ENCODE peak calls at places on chromosome 5, in ten cellular contexts. V, T, Z, X, Y, P, D, C, J and W are unnamed samples.

GRCh38 chr5:4089087-4089486 is 493.5 kb downstream of the IRX1 start:
- DNase-seq in V (no peak), T (no peak), Z (no peak), X (no peak), Y (no peak), P (no peak), D (no peak), C (no peak), J (no peak), W (no peak)

GRCh38 chr5:127092690-127093089 is 19.4 kb upstream of the C5orf63 start:
- DNase-seq in V (no peak), T (no peak), Z (no peak), X (peak), Y (no peak), P (no peak), D (no peak), C (no peak), J (no peak), W (no peak)

GRCh38 chr5:173473293-173473692 is 143.2 kb downstream of the BOD1 start:
- DNase-seq in V (no peak), T (no peak), Z (no peak), X (no peak), Y (no peak), P (no peak), D (no peak), C (no peak), J (no peak), W (no peak)

GRCh38 chr5:138508958-138509357 is 34.1 kb downstream of the ETF1 start:
- DNase-seq in V (no peak), T (no peak), Z (no peak), X (peak), Y (no peak), P (no peak), D (no peak), C (no peak), J (no peak), W (no peak)

GRCh38 chr5:41250351-41250987 is 37.1 kb upstream of the C6 start:
- DNase-seq in V (no peak), T (no peak), Z (no peak), X (no peak), Y (no peak), P (no peak), D (no peak), C (no peak), J (no peak), W (no peak)

GRCh38 chr5:132056610-132057497 is 3.6 kb upstream of the IL3 start:
- DNase-seq in V (no peak), T (no peak), Z (no peak), X (no peak), Y (no peak), P (no peak), D (no peak), C (no peak), J (no peak), W (no peak)

GRCh38 chr5:93593476-93594060 is 10.5 kb downstream of the NR2F1 start:
- DNase-seq in V (no peak), T (no peak), Z (no peak), X (no peak), Y (no peak), P (no peak), D (no peak), C (no peak), J (peak), W (no peak)

GRCh38 chr5:9348296-9348996 is 197.4 kb downstream of the SEMA5A start:
- DNase-seq in V (no peak), T (no peak), Z (no peak), X (peak), Y (no peak), P (no peak), D (no peak), C (no peak), J (peak), W (no peak)

GRCh38 chr5:135085133-135085935 is 51.3 kb upstream of the PITX1 start:
- DNase-seq in V (no peak), T (no peak), Z (no peak), X (peak), Y (no peak), P (no peak), D (no peak), C (no peak), J (no peak), W (no peak)

GRCh38 chr5:57232293-57233033 is 58.6 kb downstream of the GPBP1 start:
- DNase-seq in V (no peak), T (no peak), Z (no peak), X (no peak), Y (no peak), P (no peak), D (no peak), C (no peak), J (no peak), W (no peak)

GRCh38 chr5:145244251-145244650 is 590.9 kb downstream of the PRELID2 start:
- DNase-seq in V (no peak), T (no peak), Z (no peak), X (no peak), Y (no peak), P (no peak), D (no peak), C (no peak), J (no peak), W (no peak)

GRCh38 chr5:178238711-178239592 is 6.3 kb upstream of the PHYKPL start:
- DNase-seq in V (no peak), T (no peak), Z (no peak), X (no peak), Y (no peak), P (no peak), D (no peak), C (no peak), J (no peak), W (no peak)

GRCh38 chr5:159179556-159180305 is 29.6 kb downstream of the RNF145 start:
- DNase-seq in V (no peak), T (no peak), Z (no peak), X (no peak), Y (no peak), P (no peak), D (no peak), C (no peak), J (no peak), W (no peak)

GRCh38 chr5:176788931-176789872 is 21.2 kb upstream of the UNC5A start:
- DNase-seq in V (no peak), T (no peak), Z (no peak), X (no peak), Y (no peak), P (no peak), D (no peak), C (no peak), J (no peak), W (no peak)

GRCh38 chr5:158569534-158569933 is 530.2 kb downstream of the EBF1 start:
- DNase-seq in V (no peak), T (no peak), Z (no peak), X (no peak), Y (no peak), P (no peak), D (no peak), C (no peak), J (no peak), W (no peak)

GRCh38 chr5:130795037-130795436 is 370.0 kb downstream of the HINT1 start:
- DNase-seq in V (no peak), T (no peak), Z (no peak), X (no peak), Y (no peak), P (no peak), D (no peak), C (no peak), J (no peak), W (no peak)

GRCh38 chr5:101390317-101390908 is 487.3 kb upstream of the ST8SIA4 start:
- DNase-seq in V (no peak), T (no peak), Z (no peak), X (peak), Y (no peak), P (no peak), D (peak), C (no peak), J (peak), W (peak)

GRCh38 chr5:9056046-9056445 is 489.8 kb downstream of the SEMA5A start:
- DNase-seq in V (peak), T (no peak), Z (no peak), X (no peak), Y (no peak), P (no peak), D (no peak), C (no peak), J (no peak), W (no peak)

GRCh38 chr5:1655496-1656270 is 131.9 kb upstream of the LPCAT1 start:
- DNase-seq in V (no peak), T (no peak), Z (no peak), X (no peak), Y (no peak), P (no peak), D (no peak), C (no peak), J (no peak), W (no peak)

GRCh38 chr5:140549237-140550144 is 2.0 kb downstream of the EIF4EBP3 start:
- DNase-seq in V (no peak), T (no peak), Z (no peak), X (peak), Y (no peak), P (no peak), D (no peak), C (no peak), J (no peak), W (peak)

GRCh38 chr5:91293131-91293530 is 90.0 kb downstream of the ARRDC3 start:
- DNase-seq in V (no peak), T (no peak), Z (no peak), X (no peak), Y (no peak), P (no peak), D (no peak), C (no peak), J (peak), W (peak)

GRCh38 chr5:53463909-53464621 is 16.4 kb upstream of the FST start:
- DNase-seq in V (no peak), T (no peak), Z (no peak), X (peak), Y (no peak), P (no peak), D (no peak), C (no peak), J (no peak), W (no peak)

GRCh38 chr5:171999877-172000276 is 6.6 kb downstream of the FBXW11 start:
- DNase-seq in V (no peak), T (no peak), Z (no peak), X (no peak), Y (no peak), P (no peak), D (no peak), C (no peak), J (peak), W (no peak)

GRCh38 chr5:65663804-65664521 is 39.1 kb downstream of the SHLD3 start:
- DNase-seq in V (no peak), T (no peak), Z (no peak), X (peak), Y (no peak), P (no peak), D (no peak), C (no peak), J (peak), W (no peak)

GRCh38 chr5:163846512-163846911 is 341.1 kb downstream of the MAT2B start:
- DNase-seq in V (no peak), T (no peak), Z (no peak), X (no peak), Y (no peak), P (no peak), D (no peak), C (no peak), J (no peak), W (no peak)

GRCh38 chr5:36724429-36725332 is 118.3 kb downstream of the SLC1A3 start:
- DNase-seq in V (no peak), T (no peak), Z (no peak), X (no peak), Y (peak), P (peak), D (no peak), C (no peak), J (no peak), W (no peak)

GRCh38 chr5:148607406-148607805 is 46.9 kb downstream of the HTR4 start:
- DNase-seq in V (no peak), T (no peak), Z (no peak), X (no peak), Y (no peak), P (no peak), D (no peak), C (no peak), J (no peak), W (no peak)

GRCh38 chr5:14464661-14465060 is 116.9 kb upstream of the OTULINL start:
- DNase-seq in V (peak), T (no peak), Z (no peak), X (no peak), Y (no peak), P (no peak), D (no peak), C (no peak), J (no peak), W (no peak)

GRCh38 chr5:77963795-77964194 is 187.7 kb upstream of the TBCA start:
- DNase-seq in V (no peak), T (no peak), Z (no peak), X (no peak), Y (no peak), P (no peak), D (no peak), C (no peak), J (no peak), W (no peak)

GRCh38 chr5:3598236-3598635 is 2.6 kb downstream of the IRX1 start:
- DNase-seq in V (no peak), T (no peak), Z (no peak), X (no peak), Y (no peak), P (no peak), D (no peak), C (no peak), J (no peak), W (no peak)

GRCh38 chr5:178434851-178435250 is 155.3 kb downstream of the COL23A1 start:
- DNase-seq in V (no peak), T (no peak), Z (no peak), X (no peak), Y (no peak), P (peak), D (no peak), C (no peak), J (no peak), W (no peak)